ENCODE peak calls at places on chromosomes 12 and 14, in eight cellular contexts. One of them, this sample, is unnamed.

GRCh38 chr14:24307575-24308341 is at the start of gene CIDEB:
- DNase-seq in GM23338: peak; percentile 76
- DNase-seq in stomach: peak; percentile 74
- DNase-seq in sigmoid colon: peak; percentile 77
- DNase-seq in HCT116: no peak
- DNase-seq in Panc1: peak; percentile 33
- DNase-seq in K562: peak; percentile 42
- DNase-seq in transverse colon: peak; percentile 86
- DNase-seq in this sample: no peak

GRCh38 chr12:11834104-11834812 is 184.8 kb downstream of the ETV6 start:
- DNase-seq in GM23338: no peak
- DNase-seq in stomach: no peak
- DNase-seq in sigmoid colon: no peak
- DNase-seq in HCT116: no peak
- DNase-seq in Panc1: no peak
- DNase-seq in K562: no peak
- DNase-seq in transverse colon: no peak
- DNase-seq in this sample: no peak

GRCh38 chr12:45887544-45887943 is 102.8 kb downstream of the SCAF11 start:
- DNase-seq in GM23338: peak; percentile 49
- DNase-seq in stomach: no peak
- DNase-seq in sigmoid colon: no peak
- DNase-seq in HCT116: no peak
- DNase-seq in Panc1: no peak
- DNase-seq in K562: no peak
- DNase-seq in transverse colon: no peak
- DNase-seq in this sample: no peak

GRCh38 chr14:74362361-74362915 is 14.2 kb downstream of the VRTN start:
- DNase-seq in GM23338: peak; percentile 97
- DNase-seq in stomach: peak; percentile 79
- DNase-seq in sigmoid colon: peak; percentile 88
- DNase-seq in HCT116: peak; percentile 41
- DNase-seq in Panc1: peak; percentile 67
- DNase-seq in K562: peak; percentile 74
- DNase-seq in transverse colon: peak; percentile 79
- DNase-seq in this sample: no peak

GRCh38 chr12:16555630-16556029 is 50.3 kb downstream of the LMO3 start:
- DNase-seq in GM23338: peak; percentile 60
- DNase-seq in stomach: no peak
- DNase-seq in sigmoid colon: no peak
- DNase-seq in HCT116: no peak
- DNase-seq in Panc1: no peak
- DNase-seq in K562: no peak
- DNase-seq in transverse colon: no peak
- DNase-seq in this sample: no peak

GRCh38 chr14:35400707-35401421 is 3.7 kb downstream of the NFKBIA start:
- DNase-seq in GM23338: no peak
- DNase-seq in stomach: no peak
- DNase-seq in sigmoid colon: peak; percentile 63
- DNase-seq in HCT116: no peak
- DNase-seq in Panc1: no peak
- DNase-seq in K562: no peak
- DNase-seq in transverse colon: peak; percentile 33
- DNase-seq in this sample: no peak

GRCh38 chr14:101494826-101495225 is 66.5 kb upstream of the DIO3 start:
- DNase-seq in GM23338: no peak
- DNase-seq in stomach: peak; percentile 17
- DNase-seq in sigmoid colon: peak; percentile 25
- DNase-seq in HCT116: no peak
- DNase-seq in Panc1: no peak
- DNase-seq in K562: no peak
- DNase-seq in transverse colon: peak; percentile 1
- DNase-seq in this sample: no peak

GRCh38 chr14:104865069-104865630 is at the start of gene CEP170B:
- DNase-seq in GM23338: peak; percentile 57
- DNase-seq in stomach: peak; percentile 68
- DNase-seq in sigmoid colon: no peak
- DNase-seq in HCT116: no peak
- DNase-seq in Panc1: no peak
- DNase-seq in K562: peak; percentile 87
- DNase-seq in transverse colon: no peak
- DNase-seq in this sample: no peak

GRCh38 chr14:96267336-96267735 is 11.3 kb downstream of the BDKRB1 start:
- DNase-seq in GM23338: no peak
- DNase-seq in stomach: no peak
- DNase-seq in sigmoid colon: peak; percentile 68
- DNase-seq in HCT116: no peak
- DNase-seq in Panc1: no peak
- DNase-seq in K562: no peak
- DNase-seq in transverse colon: no peak
- DNase-seq in this sample: peak; percentile 87

GRCh38 chr14:75562048-75562447 is 16.4 kb upstream of the FLVCR2 start:
- DNase-seq in GM23338: no peak
- DNase-seq in stomach: no peak
- DNase-seq in sigmoid colon: no peak
- DNase-seq in HCT116: no peak
- DNase-seq in Panc1: no peak
- DNase-seq in K562: no peak
- DNase-seq in transverse colon: no peak
- DNase-seq in this sample: no peak

GRCh38 chr12:90262261-90262660 is 553.6 kb upstream of the ATP2B1 start:
- DNase-seq in GM23338: no peak
- DNase-seq in stomach: no peak
- DNase-seq in sigmoid colon: no peak
- DNase-seq in HCT116: no peak
- DNase-seq in Panc1: no peak
- DNase-seq in K562: no peak
- DNase-seq in transverse colon: no peak
- DNase-seq in this sample: no peak

GRCh38 chr12:79023261-79023660 is 158.7 kb downstream of the SYT1 start:
- DNase-seq in GM23338: no peak
- DNase-seq in stomach: no peak
- DNase-seq in sigmoid colon: no peak
- DNase-seq in HCT116: no peak
- DNase-seq in Panc1: no peak
- DNase-seq in K562: no peak
- DNase-seq in transverse colon: no peak
- DNase-seq in this sample: no peak

GRCh38 chr14:23939607-23940326 is 13.8 kb upstream of the DHRS4 start:
- DNase-seq in GM23338: no peak
- DNase-seq in stomach: no peak
- DNase-seq in sigmoid colon: no peak
- DNase-seq in HCT116: no peak
- DNase-seq in Panc1: no peak
- DNase-seq in K562: no peak
- DNase-seq in transverse colon: no peak
- DNase-seq in this sample: no peak

GRCh38 chr14:103657466-103657865 is 28.5 kb downstream of the KLC1 start:
- DNase-seq in GM23338: no peak
- DNase-seq in stomach: no peak
- DNase-seq in sigmoid colon: peak; percentile 78
- DNase-seq in HCT116: no peak
- DNase-seq in Panc1: no peak
- DNase-seq in K562: no peak
- DNase-seq in transverse colon: no peak
- DNase-seq in this sample: no peak

GRCh38 chr14:57168138-57168695 is 100.5 kb downstream of the EXOC5 start:
- DNase-seq in GM23338: no peak
- DNase-seq in stomach: no peak
- DNase-seq in sigmoid colon: no peak
- DNase-seq in HCT116: no peak
- DNase-seq in Panc1: no peak
- DNase-seq in K562: no peak
- DNase-seq in transverse colon: no peak
- DNase-seq in this sample: no peak

GRCh38 chr12:14396071-14396470 is 30.6 kb downstream of the ATF7IP start:
- DNase-seq in GM23338: no peak
- DNase-seq in stomach: no peak
- DNase-seq in sigmoid colon: no peak
- DNase-seq in HCT116: no peak
- DNase-seq in Panc1: no peak
- DNase-seq in K562: no peak
- DNase-seq in transverse colon: no peak
- DNase-seq in this sample: no peak

GRCh38 chr12:123153906-123154305 is 3.0 kb upstream of the PITPNM2 start:
- DNase-seq in GM23338: peak; percentile 62
- DNase-seq in stomach: no peak
- DNase-seq in sigmoid colon: no peak
- DNase-seq in HCT116: no peak
- DNase-seq in Panc1: no peak
- DNase-seq in K562: no peak
- DNase-seq in transverse colon: no peak
- DNase-seq in this sample: no peak

GRCh38 chr12:62651138-62651537 is 184.5 kb downstream of the MON2 start:
- DNase-seq in GM23338: no peak
- DNase-seq in stomach: no peak
- DNase-seq in sigmoid colon: no peak
- DNase-seq in HCT116: no peak
- DNase-seq in Panc1: no peak
- DNase-seq in K562: no peak
- DNase-seq in transverse colon: no peak
- DNase-seq in this sample: no peak

GRCh38 chr14:78725086-78725485 is 554.9 kb downstream of the NRXN3 start:
- DNase-seq in GM23338: peak; percentile 11
- DNase-seq in stomach: no peak
- DNase-seq in sigmoid colon: no peak
- DNase-seq in HCT116: no peak
- DNase-seq in Panc1: no peak
- DNase-seq in K562: no peak
- DNase-seq in transverse colon: no peak
- DNase-seq in this sample: no peak

GRCh38 chr12:94900496-94900895 is 103.0 kb downstream of the NDUFA12 start:
- DNase-seq in GM23338: no peak
- DNase-seq in stomach: no peak
- DNase-seq in sigmoid colon: no peak
- DNase-seq in HCT116: no peak
- DNase-seq in Panc1: no peak
- DNase-seq in K562: no peak
- DNase-seq in transverse colon: no peak
- DNase-seq in this sample: no peak

DNA sequence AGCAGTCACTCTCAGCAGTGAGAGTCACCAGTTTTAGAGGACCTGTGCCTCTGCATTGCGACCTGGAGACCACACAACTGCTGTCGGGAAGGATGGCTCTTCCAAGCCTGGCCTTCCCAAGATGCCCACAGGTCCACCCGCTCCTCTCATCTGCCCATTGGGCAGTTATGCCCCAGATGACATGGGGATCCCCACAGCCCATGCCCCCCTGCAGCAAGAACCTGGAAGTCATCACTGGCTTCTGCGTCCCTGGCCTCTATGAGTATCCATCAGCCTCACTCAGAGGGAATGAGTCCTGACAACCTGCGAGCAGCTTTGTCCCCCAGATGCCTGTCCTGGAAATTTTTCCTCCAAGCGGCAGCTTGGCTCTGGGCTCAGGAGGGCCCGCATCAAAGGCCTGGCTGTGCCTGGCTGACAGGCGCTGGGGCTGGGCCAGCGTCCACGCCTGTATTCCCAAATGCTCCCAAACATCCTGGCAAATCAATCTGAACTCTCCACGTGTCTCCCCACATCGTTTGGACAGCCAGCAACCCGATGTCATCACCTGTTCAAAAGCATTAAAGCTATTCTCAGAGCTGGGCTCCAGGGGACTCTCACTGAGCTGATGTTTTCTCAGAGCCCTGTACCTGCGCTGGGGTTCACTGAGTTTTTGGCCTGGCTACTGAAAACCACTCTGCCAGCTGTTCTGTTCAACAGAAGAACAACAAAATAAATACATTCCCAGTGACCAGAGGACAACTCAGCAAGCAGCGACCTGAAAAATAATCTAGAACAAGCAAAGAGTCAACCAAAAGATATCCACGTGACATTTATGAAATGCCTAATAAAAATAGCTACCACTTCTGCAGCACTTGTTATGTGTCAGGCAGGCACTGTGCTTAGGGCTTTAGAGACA is 57.8 kb downstream of the CLMN start:
- DNase-seq in GM23338: no peak
- DNase-seq in stomach: no peak
- DNase-seq in sigmoid colon: no peak
- DNase-seq in HCT116: no peak
- DNase-seq in Panc1: no peak
- DNase-seq in K562: no peak
- DNase-seq in transverse colon: no peak
- DNase-seq in this sample: no peak
- H3K27ac ChIP-seq in GM23338: no peak overlapping the region
- H3K27ac ChIP-seq in stomach: peak overlapping the region; percentile 65
- H3K27ac ChIP-seq in sigmoid colon: no peak overlapping the region
- H3K27ac ChIP-seq in HCT116: no peak overlapping the region
- H3K27ac ChIP-seq in Panc1: peak overlapping the region; percentile 58
- H3K27ac ChIP-seq in K562: no peak overlapping the region
- H3K27ac ChIP-seq in transverse colon: no peak overlapping the region
- H3K27ac ChIP-seq in this sample: peak overlapping the region; percentile 50

GRCh38 chr12:39777465-39777864 is 157.9 kb upstream of the ABCD2 start:
- DNase-seq in GM23338: no peak
- DNase-seq in stomach: no peak
- DNase-seq in sigmoid colon: no peak
- DNase-seq in HCT116: no peak
- DNase-seq in Panc1: no peak
- DNase-seq in K562: no peak
- DNase-seq in transverse colon: no peak
- DNase-seq in this sample: no peak

GRCh38 chr12:39772708-39773665 is 153.4 kb upstream of the ABCD2 start:
- DNase-seq in GM23338: no peak
- DNase-seq in stomach: no peak
- DNase-seq in sigmoid colon: no peak
- DNase-seq in HCT116: no peak
- DNase-seq in Panc1: no peak
- DNase-seq in K562: no peak
- DNase-seq in transverse colon: no peak
- DNase-seq in this sample: no peak
- TF ChIP-seq POLR2AphosphoS5 in GM23338: no peak
- TF ChIP-seq POLR2AphosphoS5 in stomach: no peak
- TF ChIP-seq POLR2AphosphoS5 in sigmoid colon: no peak
- TF ChIP-seq POLR2AphosphoS5 in HCT116: no peak
- TF ChIP-seq POLR2AphosphoS5 in Panc1: no peak
- TF ChIP-seq POLR2AphosphoS5 in K562: no peak
- TF ChIP-seq POLR2AphosphoS5 in transverse colon: no peak
- TF ChIP-seq POLR2AphosphoS5 in this sample: no peak

DNA sequence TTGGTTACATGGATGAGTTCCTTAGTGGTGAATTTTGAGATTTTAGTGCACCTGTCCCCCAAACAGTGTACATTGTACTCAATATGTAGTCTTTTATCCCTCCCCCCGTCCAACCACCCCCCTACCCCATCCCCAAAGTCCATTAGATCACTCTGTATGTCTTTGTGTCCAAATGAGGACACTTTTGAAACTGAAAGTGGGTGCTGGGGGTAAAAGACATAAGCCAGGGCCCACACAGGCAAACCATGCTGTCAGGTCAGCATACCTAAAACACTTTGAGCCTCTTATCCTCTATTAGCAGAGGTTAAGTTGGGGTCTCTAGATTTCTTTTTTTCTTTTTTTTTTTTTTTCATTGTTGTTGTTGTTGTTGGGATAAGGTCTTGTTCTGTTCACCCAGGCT is 31.3 kb upstream of the KICS2 start:
- DNase-seq in GM23338: no peak
- DNase-seq in stomach: no peak
- DNase-seq in sigmoid colon: no peak
- DNase-seq in HCT116: no peak
- DNase-seq in Panc1: no peak
- DNase-seq in K562: no peak
- DNase-seq in transverse colon: no peak
- DNase-seq in this sample: no peak
- H3K27ac ChIP-seq in GM23338: no peak overlapping the region
- H3K27ac ChIP-seq in stomach: peak overlapping the region; percentile 52
- H3K27ac ChIP-seq in sigmoid colon: no peak overlapping the region
- H3K27ac ChIP-seq in HCT116: no peak overlapping the region
- H3K27ac ChIP-seq in Panc1: no peak overlapping the region
- H3K27ac ChIP-seq in K562: no peak overlapping the region
- H3K27ac ChIP-seq in transverse colon: no peak overlapping the region
- H3K27ac ChIP-seq in this sample: no peak overlapping the region

GRCh38 chr12:121038861-121039654 is at the start of gene OASL:
- DNase-seq in GM23338: no peak
- DNase-seq in stomach: peak; percentile 77
- DNase-seq in sigmoid colon: no peak
- DNase-seq in HCT116: no peak
- DNase-seq in Panc1: no peak
- DNase-seq in K562: no peak
- DNase-seq in transverse colon: peak; percentile 77
- DNase-seq in this sample: no peak
- TF ChIP-seq POLR2AphosphoS5 in GM23338: no peak
- TF ChIP-seq POLR2AphosphoS5 in stomach: peak; percentile 74
- TF ChIP-seq POLR2AphosphoS5 in sigmoid colon: no peak
- TF ChIP-seq POLR2AphosphoS5 in HCT116: peak; percentile 85
- TF ChIP-seq POLR2AphosphoS5 in Panc1: no peak
- TF ChIP-seq POLR2AphosphoS5 in K562: no peak
- TF ChIP-seq POLR2AphosphoS5 in transverse colon: peak; percentile 77
- TF ChIP-seq POLR2AphosphoS5 in this sample: no peak

This sample was measured in SK-N-MC.